ENCODE peak calls at places on chromosomes 5 and 9, in four cellular contexts. P, S, F and B are unnamed samples.

GRCh38 chr5:36200513-36200912 is 41.2 kb downstream of the NADK2 start:
- DNase-seq in P (no peak), S (no peak), F (no peak), B (no peak)

GRCh38 chr5:178740181-178740557 is 9.7 kb upstream of the ZNF354A start:
- DNase-seq in P (no peak), S (no peak), F (no peak), B (no peak)

GRCh38 chr5:98428806-98429205 is 344.7 kb upstream of the RGMB start:
- DNase-seq in P (peak; percentile 57), S (no peak), F (no peak), B (no peak)

GRCh38 chr5:137648361-137648760 is 87.5 kb downstream of the KLHL3 start:
- DNase-seq in P (no peak), S (peak; percentile 81), F (no peak), B (no peak)

GRCh38 chr5:123717139-123717538 is 205.2 kb downstream of the CSNK1G3 start:
- DNase-seq in P (no peak), S (no peak), F (peak; percentile 31), B (no peak)

GRCh38 chr5:127702913-127703575 is at the start of gene CCDC192:
- DNase-seq in P (no peak), S (no peak), F (no peak), B (no peak)

GRCh38 chr9:93645921-93646639 is 69.7 kb downstream of the PHF2 start:
- DNase-seq in P (no peak), S (no peak), F (no peak), B (no peak)

GRCh38 chr5:177437623-177438022 is 9.0 kb upstream of the PRR7 start:
- DNase-seq in P (no peak), S (no peak), F (no peak), B (no peak)

GRCh38 chr5:179273074-179273435 is 72.2 kb downstream of the ADAMTS2 start:
- DNase-seq in P (no peak), S (no peak), F (no peak), B (no peak)

GRCh38 chr5:74316064-74316586 is 324.4 kb downstream of the ENC1 start:
- DNase-seq in P (no peak), S (no peak), F (peak; percentile 93), B (peak; percentile 92)

GRCh38 chr5:149585910-149586309 is 4.6 kb downstream of the ARHGEF37 start:
- DNase-seq in P (no peak), S (no peak), F (no peak), B (no peak)

GRCh38 chr5:15446552-15446951 is 53.4 kb upstream of the FBXL7 start:
- DNase-seq in P (no peak), S (no peak), F (no peak), B (peak; percentile 55)

GRCh38 chr5:11977904-11978303 is 73.7 kb upstream of the CTNND2 start:
- DNase-seq in P (no peak), S (no peak), F (no peak), B (no peak)